ENCODE peak calls at places on chromosomes 7 and 10, in nine cellular contexts. A is Panc1; P is stomach; X is CD8-positive, alpha-beta T cell; H is iPS DF 6.9; W is heart left ventricle; V is cardiac muscle cell; O is aorta; T is IMR-90. L is an unnamed sample. For H3K4me1 and H3K27me3, the result is how much of the 10 kb centered on the place peaks cover.

GRCh38 chr7:113710310-113711106 is 208.3 kb downstream of the PPP1R3A start:
- DNase-seq in V (peak), P (no peak), H (peak), A (peak), T (peak), O (no peak), W (no peak), X (no peak), L (no peak)

GRCh38 chr10:72320676-72321247 is 34.0 kb downstream of the DNAJB12 start:
- DNase-seq in V (peak), A (peak), O (peak), X (no peak), W (peak), T (peak), P (peak), H (no peak), L (no peak)

GRCh38 chr7:129840757-129841156 is 112.0 kb downstream of the UBE2H start:
- DNase-seq in A (no peak), P (no peak), X (no peak), W (no peak), H (no peak), V (peak), T (no peak), O (no peak), L (no peak)

GRCh38 chr7:113561446-113561845 is 357.4 kb downstream of the PPP1R3A start:
- DNase-seq in V (peak), T (peak), P (no peak), W (no peak), H (no peak), A (no peak), X (no peak), O (no peak), L (no peak)

GRCh38 chr7:130943336-130943901 is 209.4 kb upstream of the KLF14 start:
- DNase-seq in P (no peak), W (no peak), V (peak), A (peak), T (peak), O (no peak), H (no peak), X (no peak), L (peak)

GRCh38 chr7:100963386-100963785 is 6.0 kb upstream of the MUC12 start:
- DNase-seq in P (no peak), T (no peak), V (no peak), O (no peak), H (no peak), W (no peak), X (no peak), A (no peak), L (no peak)

GRCh38 chr7:117870405-117870905 is 2.8 kb downstream of the CTTNBP2 start:
- DNase-seq in O (no peak), X (no peak), P (no peak), V (no peak), W (no peak), A (no peak), T (no peak), H (no peak), L (no peak)

GRCh38 chr7:116588225-116588624 is 63.4 kb downstream of the CAV1 start:
- DNase-seq in X (no peak), V (peak), T (peak), O (no peak), P (no peak), W (no peak), A (no peak), H (no peak), L (no peak)

GRCh38 chr10:127937915-127938440 is 31.1 kb downstream of the PTPRE start:
- DNase-seq in T (no peak), O (no peak), H (no peak), X (no peak), W (no peak), V (no peak), A (no peak), P (no peak), L (no peak)

GRCh38 chr10:52906046-52906445 is 133.5 kb upstream of the MBL2 start:
- DNase-seq in W (no peak), P (no peak), X (no peak), T (no peak), A (no peak), V (no peak), O (no peak), H (no peak), L (no peak)

GRCh38 chr7:135161669-135162068 is 8.8 kb downstream of the CYREN start:
- DNase-seq in O (no peak), A (no peak), X (no peak), H (no peak), T (no peak), W (no peak), P (no peak), V (no peak), L (no peak)

GRCh38 chr7:17015575-17015974 is 133.8 kb upstream of the AGR3 start:
- DNase-seq in P (no peak), V (peak), A (no peak), H (no peak), T (peak), O (no peak), W (no peak), X (no peak), L (no peak)

GRCh38 chr7:124263232-124263827 is 230.5 kb upstream of the TMEM229A start:
- DNase-seq in V (peak), X (no peak), A (no peak), P (no peak), O (no peak), H (no peak), W (no peak), T (peak), L (no peak)

GRCh38 chr10:62332406-62332805 is 41.8 kb upstream of the ZNF365 start:
- DNase-seq in W (no peak), X (no peak), V (no peak), H (no peak), T (no peak), O (no peak), P (no peak), A (no peak), L (no peak)

GRCh38 chr7:86012955-86013354 is 630.8 kb upstream of the GRM3 start:
- DNase-seq in V (no peak), O (no peak), X (no peak), A (no peak), T (no peak), W (no peak), H (no peak), P (no peak), L (no peak)

GRCh38 chr7:12322903-12323300 is 80.8 kb downstream of the VWDE start:
- DNase-seq in W (no peak), V (no peak), X (no peak), H (no peak), A (no peak), O (no peak), P (peak), T (no peak), L (no peak)

GRCh38 chr7:138814806-138815332 is 16.9 kb upstream of the ATP6V0A4 start:
- DNase-seq in X (no peak), V (peak), H (no peak), O (no peak), T (no peak), W (no peak), P (no peak), A (no peak), L (no peak)

GRCh38 chr10:122650331-122650730 is 49.3 kb downstream of the C10orf120 start:
- DNase-seq in W (no peak), A (no peak), V (no peak), P (no peak), H (no peak), T (no peak), X (no peak), O (no peak), L (no peak)

GRCh38 chr7:142355328-142355727 is 97.5 kb upstream of the PRSS58 start:
- DNase-seq in T (peak), V (no peak), W (no peak), A (no peak), P (no peak), H (no peak), O (no peak), X (no peak), L (no peak)

GRCh38 chr7:158827411-158828342 is 1.6 kb downstream of the ESYT2 start:
- DNase-seq in P (no peak), V (peak), O (no peak), H (no peak), W (no peak), X (no peak), T (peak), A (no peak), L (peak)

GRCh38 chr10:104076743-104077160 is 8.9 kb downstream of the COL17A1 start:
- DNase-seq in T (peak), O (peak), V (peak), P (peak), H (no peak), A (no peak), W (peak), X (no peak), L (no peak)

GRCh38 chr7:86644282-86645173 is 819 bp downstream of the GRM3 start:
- DNase-seq in X (no peak), P (no peak), A (no peak), H (no peak), T (no peak), O (no peak), W (no peak), V (no peak), L (no peak)

GRCh38 chr7:118182618-118183253 is 1.2 kb upstream of the LSM8 start:
- DNase-seq in P (no peak), T (no peak), W (no peak), A (no peak), X (no peak), H (no peak), V (no peak), O (no peak), L (no peak)

GRCh38 chr7:11341285-11341944 is 367.7 kb downstream of the PHF14 start:
- DNase-seq in X (no peak), H (no peak), O (no peak), A (no peak), T (no peak), V (peak), W (no peak), P (no peak), L (no peak)

GRCh38 chr7:120089968-120090367 is 183.0 kb upstream of the KCND2 start:
- DNase-seq in P (no peak), A (no peak), H (no peak), X (no peak), T (peak), O (no peak), V (peak), W (no peak), L (no peak)

GRCh38 chr7:112079671-112080070 is 126.5 kb downstream of the DOCK4 start:
- DNase-seq in P (no peak), A (no peak), X (no peak), O (no peak), W (no peak), V (peak), H (no peak), T (peak), L (no peak)

GRCh38 chr10:83760142-83760541 is 379.2 kb upstream of the GHITM start:
- DNase-seq in H (no peak), T (no peak), A (no peak), W (no peak), V (no peak), P (no peak), X (no peak), O (no peak), L (no peak)

GRCh38 chr7:36390199-36391090 is 783 bp downstream of the ANLN start:
- DNase-seq in V (peak), H (peak), O (peak), T (peak), P (peak), A (peak), X (no peak), W (peak), L (peak)

GRCh38 chr10:79082631-79083581 is 14.1 kb downstream of the ZMIZ1 start:
- DNase-seq in X (no peak), V (no peak), T (peak), P (no peak), A (no peak), W (no peak), O (no peak), H (no peak), L (no peak)

GRCh38 chr10:114022292-114022691 is 21.4 kb upstream of the ADRB1 start:
- DNase-seq in P (no peak), H (no peak), A (no peak), T (no peak), X (no peak), O (no peak), W (peak), V (peak), L (no peak)

GRCh38 chr7:44288381-44288685 is 37.1 kb downstream of the CAMK2B start:
- DNase-seq in H (no peak), X (no peak), O (peak), V (no peak), A (no peak), W (peak), T (no peak), P (peak), L (no peak)

GRCh38 chr10:34495938-34496337 is 319.2 kb downstream of the PARD3 start:
- DNase-seq in O (no peak), H (no peak), W (no peak), X (no peak), A (no peak), T (no peak), P (no peak), V (peak), L (no peak)

GRCh38 chr7:11026452-11027359 is 53.0 kb downstream of the PHF14 start:
- DNase-seq in O (no peak), P (no peak), A (no peak), H (no peak), X (no peak), V (peak), W (no peak), T (peak), L (no peak)

GRCh38 chr7:45306752-45307305 is 149.2 kb downstream of the RAMP3 start:
- DNase-seq in P (no peak), O (no peak), V (no peak), T (no peak), X (no peak), A (no peak), W (no peak), H (no peak), L (no peak)

GRCh38 chr10:25125151-25125550 is 49.6 kb upstream of the GPR158 start:
- DNase-seq in T (no peak), W (no peak), P (no peak), H (no peak), V (no peak), O (no peak), A (no peak), X (no peak), L (no peak)

GRCh38 chr7:128275651-128276050 is 34.6 kb downstream of the LEP start:
- DNase-seq in H (no peak), A (no peak), T (no peak), O (no peak), P (no peak), W (no peak), V (no peak), X (no peak), L (no peak)

GRCh38 chr10:133618851-133619250 is 7.7 kb downstream of the FRG2B start:
- DNase-seq in X (no peak), T (no peak), V (no peak), O (no peak), W (no peak), P (no peak), A (no peak), H (no peak), L (no peak)

GRCh38 chr7:90720970-90721768 is 125.0 kb downstream of the CDK14 start:
- DNase-seq in H (no peak), A (no peak), O (no peak), P (peak), X (no peak), V (peak), W (no peak), T (peak), L (no peak)
- H3K4me1 ChIP-seq in H (under half), A (under half), O (under half), P (under half), X (under half), V (under half), W (under half), T (under half), L (under half)

GRCh38 chr10:99528256-99528866 is 4.4 kb upstream of the NKX2-3 start:
- DNase-seq in W (no peak), T (no peak), A (no peak), V (no peak), H (no peak), O (no peak), X (no peak), P (no peak), L (no peak)
- H3K27me3 ChIP-seq in W (half or more), T (half or more), A (under half), V (half or more), H (half or more), O (under half), X (under half), P (half or more), L (under half)

DNA sequence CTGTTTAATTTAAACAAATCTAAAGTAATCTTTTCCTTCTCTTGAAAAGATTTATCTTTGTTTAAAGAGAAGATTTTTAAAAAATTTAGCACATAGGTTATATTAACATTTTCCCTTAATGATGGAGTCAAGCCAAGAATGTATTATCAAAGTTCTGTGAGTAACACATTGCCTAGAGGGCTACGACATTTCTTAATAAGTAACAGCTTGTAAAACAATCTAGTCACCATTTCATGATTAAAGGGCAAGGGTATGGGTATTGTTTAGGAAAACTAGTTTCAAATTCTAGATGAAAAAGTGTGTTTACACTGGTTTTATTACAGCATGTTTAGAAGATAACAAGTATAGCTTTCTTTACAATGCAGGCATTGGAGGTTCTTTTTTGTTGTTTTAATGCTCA is 28.6 kb upstream of the LAMB4 start:
- DNase-seq in O (no peak), A (no peak), X (no peak), V (peak), P (no peak), H (no peak), T (no peak), W (no peak), L (no peak)
- H3K27ac ChIP-seq in O (no peak), A (no peak), X (no peak), V (no peak), P (no peak), H (no peak), T (no peak), W (no peak), L (no peak)

DNA sequence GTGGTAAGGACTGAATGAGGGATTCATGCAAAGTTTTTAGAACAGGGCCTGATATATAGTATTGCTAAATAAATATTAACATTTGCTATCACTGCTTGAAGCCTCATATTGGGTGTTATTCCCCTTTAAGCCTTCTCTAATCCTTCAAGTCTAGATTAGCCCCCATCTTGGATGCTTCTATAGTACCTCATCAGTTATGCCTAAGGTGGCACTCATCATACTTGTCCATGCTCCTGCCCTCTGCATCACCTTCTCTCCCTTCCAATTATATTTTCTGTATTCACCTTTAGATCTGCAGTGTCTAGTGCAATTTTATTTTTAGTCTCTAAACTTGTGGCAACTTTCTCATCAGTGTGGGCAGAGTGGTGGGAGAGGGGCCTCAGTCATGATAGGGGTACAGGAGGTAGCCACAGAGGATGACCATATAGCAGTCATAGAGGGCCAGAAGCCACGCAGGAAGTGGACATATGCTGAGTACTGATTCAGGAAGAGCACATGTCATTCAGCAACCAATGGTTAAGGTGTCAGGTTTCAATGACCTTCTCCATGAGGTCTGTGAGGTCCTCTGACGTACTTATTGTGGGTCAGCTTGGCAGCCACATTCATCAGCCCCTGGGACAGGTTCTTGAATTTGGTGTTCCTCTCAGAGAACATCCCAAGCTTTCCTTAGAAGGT is 2.5 kb downstream of the ENTPD1 start:
- DNase-seq in H (no peak), W (no peak), V (no peak), X (no peak), T (peak), A (no peak), O (no peak), P (no peak), L (no peak)
- H3K4me1 ChIP-seq in H (under half), W (under half), V (under half), X (under half), T (under half), A (under half), O (under half), P (under half), L (under half)

DNA sequence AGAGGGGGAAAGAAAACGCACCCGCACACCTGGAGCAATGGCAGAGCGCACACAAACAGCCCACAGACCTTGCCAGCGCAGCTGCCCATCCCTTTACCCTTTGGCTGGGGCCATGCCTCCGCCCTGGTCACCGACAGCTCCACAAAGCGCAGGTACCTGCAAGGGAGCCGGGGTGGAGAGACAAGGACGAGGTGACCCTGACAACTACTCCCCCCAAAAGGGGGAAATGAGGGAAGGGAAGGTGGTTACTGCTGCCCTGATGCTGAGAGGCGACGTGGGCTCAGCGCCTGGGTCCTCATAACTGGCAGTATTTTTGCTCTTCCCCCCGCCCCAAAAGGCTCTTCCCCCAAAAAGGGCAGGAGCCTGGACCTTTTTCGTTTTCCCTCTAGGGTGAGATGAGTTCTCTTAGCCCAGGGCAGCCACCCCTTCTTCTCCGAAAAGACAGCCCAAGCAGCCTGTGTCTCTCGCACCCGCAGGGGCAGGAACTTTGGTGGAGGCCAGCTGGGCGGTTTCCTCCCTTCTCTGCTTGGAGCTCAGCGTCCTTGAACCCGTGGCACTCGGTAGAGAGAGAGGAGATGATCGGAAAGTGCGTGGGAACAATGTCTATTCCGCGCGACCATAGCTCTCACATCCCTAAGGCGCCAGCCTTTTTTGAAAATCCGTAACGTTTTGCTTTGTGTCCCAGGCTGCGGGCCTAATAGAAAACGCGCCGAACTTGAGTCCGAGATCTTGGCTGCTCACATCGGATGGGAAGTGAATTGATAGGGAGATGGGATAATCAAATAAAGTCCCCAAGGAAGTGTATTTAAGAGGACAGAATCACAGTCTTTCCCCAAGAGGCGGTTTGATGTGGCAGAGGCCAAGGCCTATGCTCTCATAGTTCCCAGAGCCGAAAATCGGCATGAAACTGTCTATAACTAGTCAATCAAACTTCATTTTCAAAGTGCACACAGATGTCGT is 1.0 kb downstream of the NKX2-3 start:
- DNase-seq in X (no peak), O (no peak), A (no peak), W (no peak), P (no peak), V (no peak), H (no peak), T (no peak), L (no peak)
- H3K27me3 ChIP-seq in X (under half), O (under half), A (under half), W (half or more), P (under half), V (half or more), H (half or more), T (half or more), L (half or more)

GRCh38 chr7:25662881-25663588 is 434.7 kb upstream of the NPVF start:
- DNase-seq in W (no peak), V (no peak), X (no peak), O (no peak), T (no peak), H (no peak), A (no peak), P (no peak), L (no peak)
- H3K27ac ChIP-seq in W (peak), V (no peak), X (no peak), O (no peak), T (no peak), H (no peak), A (no peak), P (peak), L (no peak)

L was measured in CD8-positive, alpha-beta memory T cell.